ENCODE peak calls at places on chromosome 16, in six cellular contexts. O, T, P, H, A and Z are unnamed samples.

GRCh38 chr16:58026139-58026704 is 668 bp downstream of the MMP15 start:
- DNase-seq in O (peak), T (peak), P (peak), H (peak), A (no peak), Z (peak)

GRCh38 chr16:8519179-8519578 is 71.1 kb downstream of the TMEM114 start:
- DNase-seq in O (no peak), T (no peak), P (no peak), H (no peak), A (no peak), Z (no peak)

GRCh38 chr16:16092925-16093624 is 130.2 kb downstream of the ABCC6 start:
- DNase-seq in O (no peak), T (no peak), P (no peak), H (peak), A (no peak), Z (no peak)

GRCh38 chr16:21194771-21195301 is 16.5 kb downstream of the ZP2 start:
- DNase-seq in O (no peak), T (no peak), P (no peak), H (no peak), A (no peak), Z (no peak)

GRCh38 chr16:7888421-7888820 is 555.8 kb downstream of the RBFOX1 start:
- DNase-seq in O (no peak), T (no peak), P (no peak), H (no peak), A (no peak), Z (no peak)

GRCh38 chr16:3461120-3461519 is 17.6 kb downstream of the NAA60 start:
- DNase-seq in O (no peak), T (no peak), P (no peak), H (no peak), A (no peak), Z (no peak)

GRCh38 chr16:53084141-53084541 is 29.4 kb downstream of the CHD9 start:
- DNase-seq in O (no peak), T (no peak), P (no peak), H (no peak), A (no peak), Z (no peak)

GRCh38 chr16:15907863-15908478 is 19.6 kb upstream of the CEP20 start:
- DNase-seq in O (no peak), T (peak), P (peak), H (no peak), A (no peak), Z (peak)

GRCh38 chr16:75340715-75341500 is 89.5 kb upstream of the BCAR1 start:
- DNase-seq in O (no peak), T (no peak), P (no peak), H (no peak), A (no peak), Z (no peak)
- TF ChIP-seq EP300 in O (no peak), T (no peak), P (no peak), H (no peak), A (no peak), Z (no peak)

GRCh38 chr16:68283840-68284595 is 19.7 kb downstream of the SLC7A6 start:
- DNase-seq in O (no peak), T (no peak), P (no peak), H (no peak), A (no peak), Z (no peak)
- TF ChIP-seq EP300 in O (no peak), T (no peak), P (no peak), H (no peak), A (no peak), Z (no peak)

GRCh38 chr16:88331989-88332920 is 50.5 kb upstream of the ZNF469 start:
- DNase-seq in O (peak), T (peak), P (no peak), H (no peak), A (no peak), Z (no peak)
- TF ChIP-seq EP300 in O (no peak), T (peak), P (no peak), H (no peak), A (no peak), Z (no peak)

GRCh38 chr16:84334482-84334881 is 33.9 kb upstream of the ATP2C2 start:
- DNase-seq in O (no peak), T (no peak), P (no peak), H (no peak), A (no peak), Z (no peak)
- TF ChIP-seq EP300 in O (no peak), T (no peak), P (no peak), H (no peak), A (no peak), Z (no peak)